ENCODE peak calls at places on chromosomes 16 and 17, in six cellular contexts. R, G, U, D, H and O are unnamed samples.

GRCh38 chr16:20073203-20074088 is at the start of gene GPR139:
- DNase-seq in R (no peak), G (no peak), U (no peak), D (no peak), H (no peak), O (no peak)

GRCh38 chr16:21184834-21185233 is 26.4 kb downstream of the LDAF1 start:
- DNase-seq in R (no peak), G (no peak), U (no peak), D (no peak), H (no peak), O (no peak)

GRCh38 chr16:74844041-74844826 is 69.6 kb upstream of the FA2H start:
- DNase-seq in R (no peak), G (no peak), U (no peak), D (no peak), H (no peak), O (no peak)

GRCh38 chr16:10150906-10151305 is 31.3 kb downstream of the GRIN2A start:
- DNase-seq in R (no peak), G (no peak), U (no peak), D (no peak), H (no peak), O (no peak)

GRCh38 chr16:11251525-11252481 is 4.2 kb downstream of the SOCS1 start:
- DNase-seq in R (no peak), G (no peak), U (peak; percentile 91), D (peak; percentile 50), H (no peak), O (no peak)

GRCh38 chr17:61669522-61669921 is 78.5 kb upstream of the NACA2 start:
- DNase-seq in R (no peak), G (no peak), U (no peak), D (no peak), H (no peak), O (no peak)

GRCh38 chr17:64055183-64056142 is 35.0 kb upstream of the ICAM2 start:
- DNase-seq in R (no peak), G (no peak), U (no peak), D (no peak), H (no peak), O (no peak)

GRCh38 chr16:10114411-10114810 is 67.8 kb downstream of the GRIN2A start:
- DNase-seq in R (no peak), G (no peak), U (no peak), D (no peak), H (no peak), O (no peak)

GRCh38 chr16:53509906-53510703 is 7.1 kb upstream of the AKTIP start:
- DNase-seq in R (no peak), G (peak; percentile 75), U (peak; percentile 62), D (peak; percentile 81), H (peak; percentile 35), O (peak; percentile 80)

GRCh38 chr16:26857371-26857770 is 209.4 kb upstream of the C16orf82 start:
- DNase-seq in R (no peak), G (no peak), U (no peak), D (no peak), H (no peak), O (no peak)

GRCh38 chr17:6474376-6474775 is 30.1 kb downstream of the PIMREG start:
- DNase-seq in R (no peak), G (no peak), U (no peak), D (no peak), H (no peak), O (no peak)

GRCh38 chr16:65106792-65107191 is 15.1 kb downstream of the CDH11 start:
- DNase-seq in R (no peak), G (no peak), U (peak; percentile 63), D (peak; percentile 25), H (no peak), O (no peak)

GRCh38 chr16:84144301-84144858 is 597 bp downstream of the HSDL1 start:
- DNase-seq in R (no peak), G (no peak), U (peak; percentile 5), D (peak; percentile 13), H (no peak), O (no peak)

GRCh38 chr17:33435716-33436301 is 142.7 kb upstream of the ASIC2 start:
- DNase-seq in R (no peak), G (no peak), U (no peak), D (peak; percentile 10), H (no peak), O (no peak)

GRCh38 chr17:53932386-53932785 is 109.7 kb downstream of the KIF2B start:
- DNase-seq in R (no peak), G (no peak), U (no peak), D (no peak), H (no peak), O (no peak)

GRCh38 chr16:48810803-48811453 is 200.9 kb upstream of the N4BP1 start:
- DNase-seq in R (no peak), G (no peak), U (no peak), D (no peak), H (no peak), O (no peak)

GRCh38 chr17:39213852-39214251 is 11.9 kb downstream of the STAC2 start:
- DNase-seq in R (no peak), G (no peak), U (peak; percentile 22), D (no peak), H (no peak), O (no peak)

GRCh38 chr16:27446721-27447120 is 44.7 kb downstream of the IL21R start:
- DNase-seq in R (no peak), G (no peak), U (no peak), D (no peak), H (no peak), O (no peak)

GRCh38 chr16:70746708-70747424 is 54.1 kb downstream of the VAC14 start:
- DNase-seq in R (no peak), G (no peak), U (peak; percentile 96), D (peak; percentile 92), H (peak; percentile 74), O (peak; percentile 91)

GRCh38 chr17:3582921-3583320 is 25.3 kb upstream of the TRPV3 start:
- DNase-seq in R (no peak), G (no peak), U (no peak), D (no peak), H (no peak), O (no peak)

GRCh38 chr16:28501258-28502232 is 5.1 kb downstream of the IL27 start:
- DNase-seq in R (no peak), G (no peak), U (no peak), D (no peak), H (no peak), O (no peak)

GRCh38 chr17:19002805-19003542 is 1.6 kb downstream of the FAM83G start:
- DNase-seq in R (no peak), G (no peak), U (peak; percentile 54), D (peak; percentile 22), H (no peak), O (no peak)
- H3K4me3 ChIP-seq in R (peak overlapping the region; percentile 92), G (peak overlapping the region; percentile 55), U (peak overlapping the region; percentile 71), D (peak overlapping the region; percentile 61), H (no peak overlapping the region), O (peak overlapping the region; percentile 77)

GRCh38 chr16:8721693-8722348 is 47.4 kb downstream of the ABAT start:
- DNase-seq in R (no peak), G (no peak), U (no peak), D (no peak), H (no peak), O (no peak)
- H3K4me3 ChIP-seq in R (no peak overlapping the region), G (no peak overlapping the region), U (no peak overlapping the region), D (no peak overlapping the region), H (no peak overlapping the region), O (no peak overlapping the region)

DNA sequence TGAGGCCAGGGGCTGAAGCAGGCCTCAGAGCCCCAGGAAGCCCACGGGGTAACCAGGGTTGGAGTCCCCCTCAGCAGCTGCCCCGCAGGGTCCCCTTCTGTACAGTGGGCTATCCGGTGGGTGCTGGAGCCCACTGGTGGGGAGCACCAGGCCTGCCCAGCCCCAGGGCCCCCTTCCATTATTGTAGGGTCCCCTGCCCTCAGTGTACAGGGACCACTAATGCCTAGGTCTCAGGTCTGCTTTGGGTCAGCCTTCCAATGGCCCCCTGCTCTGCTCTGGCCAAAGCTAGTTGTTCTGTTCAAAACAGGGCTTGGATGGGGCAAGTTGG is 1.1 kb downstream of the ADAM11 start:
- DNase-seq in R (no peak), G (no peak), U (no peak), D (no peak), H (no peak), O (no peak)
- H3K4me3 ChIP-seq in R (peak overlapping the region; percentile 67), G (peak overlapping the region; percentile 62), U (no peak overlapping the region), D (no peak overlapping the region), H (no peak overlapping the region), O (no peak overlapping the region)

DNA sequence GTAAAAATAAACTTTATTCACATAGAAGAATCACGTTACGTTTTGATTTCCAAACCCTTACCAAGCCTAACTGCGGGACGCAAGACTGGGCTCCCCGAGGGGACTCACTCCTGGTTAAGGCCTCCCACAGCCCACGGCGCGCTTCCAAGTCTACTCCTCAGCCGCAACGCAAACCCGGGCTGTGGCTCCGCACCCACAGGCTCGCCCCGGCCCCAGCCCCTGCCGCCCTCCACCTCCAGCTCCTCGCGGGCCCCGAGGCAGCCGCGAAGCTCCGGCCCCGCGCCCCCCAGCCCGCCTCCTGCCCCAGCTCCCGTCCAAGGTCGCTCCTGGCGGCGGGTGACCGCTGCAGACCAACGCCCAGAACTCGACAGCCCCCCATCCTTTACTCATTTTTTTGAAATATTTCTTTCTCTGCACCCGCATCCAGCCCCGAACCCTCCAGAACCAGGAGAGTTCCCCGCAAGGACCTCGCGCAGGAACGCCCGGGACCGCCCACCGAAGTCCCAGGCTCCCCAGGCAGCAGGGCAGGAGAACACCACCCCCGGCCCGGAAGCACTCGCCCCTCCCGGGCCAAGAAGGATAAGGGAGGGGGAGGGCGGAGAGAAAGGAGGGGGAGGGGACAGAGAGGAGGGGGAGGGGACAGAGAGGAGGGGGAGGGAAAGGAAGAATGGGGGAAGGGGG is 918 bp downstream of the USP22 start:
- DNase-seq in R (peak; percentile 58), G (peak; percentile 50), U (peak; percentile 61), D (peak; percentile 78), H (peak; percentile 85), O (peak; percentile 95)
- H3K4me3 ChIP-seq in R (peak overlapping the region; percentile 94), G (peak overlapping the region; percentile 90), U (peak overlapping the region; percentile 96), D (peak overlapping the region; percentile 85), H (peak overlapping the region; percentile 81), O (peak overlapping the region; percentile 100)

DNA sequence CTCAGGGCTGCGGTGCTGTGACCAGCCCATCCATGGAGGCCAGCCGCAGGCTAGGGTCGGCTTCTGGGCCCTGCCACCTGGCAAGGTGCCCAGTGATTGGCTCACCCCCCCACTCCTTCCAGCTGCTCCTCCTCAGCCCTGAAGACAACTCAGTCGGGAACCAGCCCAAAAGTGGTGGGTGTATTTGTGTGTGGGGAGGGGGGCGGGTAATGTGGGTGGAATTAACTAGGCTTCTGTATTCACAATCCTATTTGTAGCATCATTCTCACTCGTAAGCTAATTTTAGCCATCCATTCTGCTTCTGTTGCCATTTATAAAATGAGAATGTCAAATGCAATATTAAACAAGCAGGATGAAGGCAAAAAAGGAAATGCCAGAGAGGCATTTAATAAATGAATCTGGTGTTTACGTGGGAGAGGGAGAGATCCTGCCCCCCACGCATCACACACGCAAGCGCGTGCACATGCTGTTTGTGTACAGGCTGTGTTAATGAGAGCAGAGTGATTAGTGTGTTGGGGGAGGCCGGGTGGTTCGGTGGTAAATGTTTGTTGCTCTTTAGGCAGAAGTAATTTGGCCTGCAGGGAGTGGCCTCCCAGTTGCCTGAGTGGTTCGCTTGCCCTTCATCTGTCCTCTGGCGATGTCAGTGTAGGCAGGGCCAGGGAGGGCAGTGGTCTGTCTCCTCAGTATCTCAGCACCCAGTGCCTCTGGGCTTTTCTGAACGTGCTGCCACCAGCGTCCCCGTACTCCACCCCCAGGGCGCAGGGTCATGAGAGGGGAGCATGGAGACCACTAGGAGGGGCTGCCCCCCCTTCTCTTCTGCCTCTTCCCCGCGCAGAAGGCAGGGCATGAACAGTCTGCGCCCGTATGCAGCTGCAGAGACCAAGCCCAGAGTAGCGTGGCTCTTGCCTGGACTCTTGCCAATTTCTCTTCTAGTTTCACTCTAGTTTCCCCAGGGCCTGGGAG is 140.0 kb downstream of the CCDC182 start:
- DNase-seq in R (no peak), G (no peak), U (peak; percentile 55), D (peak; percentile 63), H (peak; percentile 46), O (no peak)
- H3K4me3 ChIP-seq in R (no peak overlapping the region), G (no peak overlapping the region), U (no peak overlapping the region), D (no peak overlapping the region), H (peak overlapping the region; percentile 2), O (peak overlapping the region; percentile 32)